ENCODE peak calls at places on chromosome 2, in four cellular contexts. One of them, this sample, is unnamed.

GRCh38 chr2:60091311-60091710 is 462.1 kb downstream of the BCL11A start:
- DNase-seq in A549: no peak
- DNase-seq in suprapubic skin: no peak
- DNase-seq in astrocyte of the cerebellum: no peak
- DNase-seq in this sample: no peak

GRCh38 chr2:157684940-157685466 is 56.3 kb upstream of the ACVR1C start:
- DNase-seq in suprapubic skin: no peak
- DNase-seq in astrocyte of the cerebellum: no peak
- DNase-seq in A549: no peak
- DNase-seq in this sample: no peak

GRCh38 chr2:8078760-8079159 is 603.1 kb upstream of the ID2 start:
- DNase-seq in A549: no peak
- DNase-seq in astrocyte of the cerebellum: no peak
- DNase-seq in suprapubic skin: no peak
- DNase-seq in this sample: no peak

GRCh38 chr2:160917850-160918249 is 242.4 kb upstream of the TANK start:
- DNase-seq in astrocyte of the cerebellum: no peak
- DNase-seq in A549: no peak
- DNase-seq in suprapubic skin: no peak
- DNase-seq in this sample: no peak

GRCh38 chr2:25651066-25651465 is 22.3 kb downstream of the DTNB start:
- DNase-seq in astrocyte of the cerebellum: no peak
- DNase-seq in A549: no peak
- DNase-seq in suprapubic skin: no peak
- DNase-seq in this sample: peak; percentile 34

GRCh38 chr2:238562446-238562845 is 135.7 kb downstream of the ASB1 start:
- DNase-seq in suprapubic skin: no peak
- DNase-seq in astrocyte of the cerebellum: no peak
- DNase-seq in A549: no peak
- DNase-seq in this sample: no peak

GRCh38 chr2:109185338-109185737 is 56.3 kb downstream of the SH3RF3 start:
- DNase-seq in A549: peak; percentile 27
- DNase-seq in astrocyte of the cerebellum: no peak
- DNase-seq in suprapubic skin: no peak
- DNase-seq in this sample: peak; percentile 45

GRCh38 chr2:75390184-75390583 is 170.6 kb downstream of the EVA1A start:
- DNase-seq in suprapubic skin: no peak
- DNase-seq in A549: no peak
- DNase-seq in astrocyte of the cerebellum: no peak
- DNase-seq in this sample: no peak

GRCh38 chr2:138572318-138572717 is 70.7 kb downstream of the SPOPL start:
- DNase-seq in A549: no peak
- DNase-seq in astrocyte of the cerebellum: no peak
- DNase-seq in suprapubic skin: no peak
- DNase-seq in this sample: peak; percentile 41

GRCh38 chr2:236052926-236053846 is 115.0 kb downstream of the GBX2 start:
- DNase-seq in suprapubic skin: no peak
- DNase-seq in A549: no peak
- DNase-seq in astrocyte of the cerebellum: no peak
- DNase-seq in this sample: no peak

GRCh38 chr2:39407516-39408296 is 29.4 kb downstream of the MAP4K3 start:
- DNase-seq in astrocyte of the cerebellum: no peak
- DNase-seq in suprapubic skin: no peak
- DNase-seq in A549: no peak
- DNase-seq in this sample: no peak

GRCh38 chr2:39409697-39410389 is 27.2 kb downstream of the MAP4K3 start:
- DNase-seq in astrocyte of the cerebellum: no peak
- DNase-seq in A549: no peak
- DNase-seq in suprapubic skin: no peak
- DNase-seq in this sample: no peak

GRCh38 chr2:39411186-39411944 is 25.7 kb downstream of the MAP4K3 start:
- DNase-seq in suprapubic skin: no peak
- DNase-seq in A549: peak; percentile 57
- DNase-seq in astrocyte of the cerebellum: peak; percentile 8
- DNase-seq in this sample: peak; percentile 55

GRCh38 chr2:39405364-39405763 is 31.7 kb downstream of the MAP4K3 start:
- DNase-seq in astrocyte of the cerebellum: no peak
- DNase-seq in suprapubic skin: no peak
- DNase-seq in A549: no peak
- DNase-seq in this sample: no peak

DNA sequence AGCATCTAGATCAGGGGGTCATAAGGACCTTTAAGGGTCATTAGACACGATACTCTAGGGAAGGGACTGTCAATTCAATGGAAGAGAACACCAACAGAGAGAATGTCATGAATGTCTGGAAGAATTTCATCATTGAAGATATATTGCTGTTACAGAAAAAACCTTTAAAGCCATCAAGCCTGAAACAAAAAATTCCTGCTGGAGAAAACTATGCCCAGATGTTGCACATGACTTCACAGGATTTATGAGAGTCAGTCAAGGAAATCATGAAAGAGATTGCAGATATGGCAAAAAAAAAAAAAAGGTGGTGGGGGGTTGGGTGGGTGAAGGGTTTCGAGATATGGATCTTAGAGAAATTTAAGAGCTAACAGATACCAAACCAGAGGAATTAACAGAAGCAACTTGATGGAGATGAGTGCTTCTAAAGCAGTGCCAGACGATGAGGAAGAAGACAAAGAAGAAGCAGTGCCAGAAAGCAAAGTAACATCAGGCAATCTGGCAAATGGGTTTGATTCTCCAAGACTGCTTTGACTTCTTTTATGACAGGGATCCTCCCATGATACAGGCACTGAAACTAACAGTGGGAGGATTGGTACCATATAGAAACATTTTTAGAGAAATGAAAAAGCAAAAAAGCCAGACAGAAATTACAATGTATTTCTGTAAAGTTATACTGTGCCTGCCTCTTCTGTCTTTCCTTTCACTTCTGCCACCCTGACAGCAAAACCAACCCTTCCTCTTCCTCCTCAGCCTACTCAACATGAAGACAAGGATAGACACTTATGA is 28.5 kb downstream of the MAP4K3 start:
- DNase-seq in A549: no peak
- DNase-seq in suprapubic skin: no peak
- DNase-seq in astrocyte of the cerebellum: no peak
- DNase-seq in this sample: no peak
- H3K4me3 ChIP-seq in A549: no peak overlapping the region
- H3K4me3 ChIP-seq in suprapubic skin: no peak overlapping the region
- H3K4me3 ChIP-seq in astrocyte of the cerebellum: no peak overlapping the region
- H3K4me3 ChIP-seq in this sample: no peak overlapping the region

GRCh38 chr2:49254401-49254800 is 100.1 kb upstream of the FSHR start:
- DNase-seq in A549: no peak
- DNase-seq in suprapubic skin: no peak
- DNase-seq in astrocyte of the cerebellum: no peak
- DNase-seq in this sample: no peak

GRCh38 chr2:49259926-49260325 is 105.6 kb upstream of the FSHR start:
- DNase-seq in A549: no peak
- DNase-seq in suprapubic skin: no peak
- DNase-seq in astrocyte of the cerebellum: no peak
- DNase-seq in this sample: no peak

GRCh38 chr2:49251251-49251650 is 96.9 kb upstream of the FSHR start:
- DNase-seq in suprapubic skin: no peak
- DNase-seq in astrocyte of the cerebellum: no peak
- DNase-seq in A549: no peak
- DNase-seq in this sample: no peak

GRCh38 chr2:49251766-49252165 is 97.5 kb upstream of the FSHR start:
- DNase-seq in suprapubic skin: no peak
- DNase-seq in astrocyte of the cerebellum: peak; percentile 20
- DNase-seq in A549: no peak
- DNase-seq in this sample: no peak

DNA sequence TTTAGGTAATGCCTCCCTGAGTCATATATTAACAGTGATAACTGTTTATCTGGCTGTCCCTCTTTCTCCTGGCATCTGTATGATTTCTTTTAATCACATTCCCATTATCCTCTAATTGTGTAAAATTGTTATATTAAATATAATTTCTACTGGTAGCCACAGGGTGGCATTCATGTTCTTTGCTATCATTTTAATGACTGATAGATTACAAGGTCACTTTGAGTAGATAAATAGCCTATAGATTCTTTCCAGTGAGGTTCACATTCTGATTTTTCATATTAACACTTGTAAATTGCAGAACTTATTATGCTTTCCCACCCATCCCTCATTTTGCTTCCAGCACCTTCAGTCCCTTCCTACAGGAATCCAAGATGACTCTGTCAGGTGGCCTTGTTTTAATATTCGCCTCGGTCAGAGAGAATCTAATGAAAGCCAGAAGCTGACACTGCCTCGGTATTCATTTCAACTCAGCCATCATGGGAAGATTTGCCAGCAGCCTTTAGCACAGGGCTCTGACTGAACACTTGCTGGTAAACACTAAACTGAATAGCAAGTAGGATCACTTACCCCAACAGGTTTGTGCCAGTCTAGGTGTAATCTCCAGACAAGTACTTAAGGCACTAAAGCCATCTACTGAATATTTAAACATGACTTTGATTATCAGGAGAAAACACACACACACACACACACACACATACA is 101.2 kb upstream of the FSHR start:
- DNase-seq in astrocyte of the cerebellum: no peak
- DNase-seq in suprapubic skin: no peak
- DNase-seq in A549: no peak
- DNase-seq in this sample: no peak
- TF ChIP-seq CTCF in astrocyte of the cerebellum: no peak
- TF ChIP-seq CTCF in suprapubic skin: no peak
- TF ChIP-seq CTCF in A549: no peak
- TF ChIP-seq CTCF in this sample: peak; percentile 33

GRCh38 chr2:220673475-220673874 is 898.6 kb downstream of the EPHA4 start:
- DNase-seq in A549: no peak
- DNase-seq in suprapubic skin: no peak
- DNase-seq in astrocyte of the cerebellum: no peak
- DNase-seq in this sample: no peak
- H3K4me3 ChIP-seq in A549: no peak overlapping the region
- H3K4me3 ChIP-seq in suprapubic skin: no peak overlapping the region
- H3K4me3 ChIP-seq in astrocyte of the cerebellum: no peak overlapping the region
- H3K4me3 ChIP-seq in this sample: no peak overlapping the region

GRCh38 chr2:220455389-220455788 is 828.0 kb downstream of the SLC4A3 start:
- DNase-seq in suprapubic skin: no peak
- DNase-seq in A549: no peak
- DNase-seq in astrocyte of the cerebellum: no peak
- DNase-seq in this sample: no peak

GRCh38 chr2:220463876-220464275 is 836.4 kb downstream of the SLC4A3 start:
- DNase-seq in A549: no peak
- DNase-seq in astrocyte of the cerebellum: no peak
- DNase-seq in suprapubic skin: no peak
- DNase-seq in this sample: no peak

GRCh38 chr2:220465700-220466099 is 838.3 kb downstream of the SLC4A3 start:
- DNase-seq in suprapubic skin: no peak
- DNase-seq in A549: no peak
- DNase-seq in astrocyte of the cerebellum: no peak
- DNase-seq in this sample: no peak

GRCh38 chr2:220458051-220458450 is 830.6 kb downstream of the SLC4A3 start:
- DNase-seq in A549: no peak
- DNase-seq in suprapubic skin: no peak
- DNase-seq in astrocyte of the cerebellum: no peak
- DNase-seq in this sample: no peak

DNA sequence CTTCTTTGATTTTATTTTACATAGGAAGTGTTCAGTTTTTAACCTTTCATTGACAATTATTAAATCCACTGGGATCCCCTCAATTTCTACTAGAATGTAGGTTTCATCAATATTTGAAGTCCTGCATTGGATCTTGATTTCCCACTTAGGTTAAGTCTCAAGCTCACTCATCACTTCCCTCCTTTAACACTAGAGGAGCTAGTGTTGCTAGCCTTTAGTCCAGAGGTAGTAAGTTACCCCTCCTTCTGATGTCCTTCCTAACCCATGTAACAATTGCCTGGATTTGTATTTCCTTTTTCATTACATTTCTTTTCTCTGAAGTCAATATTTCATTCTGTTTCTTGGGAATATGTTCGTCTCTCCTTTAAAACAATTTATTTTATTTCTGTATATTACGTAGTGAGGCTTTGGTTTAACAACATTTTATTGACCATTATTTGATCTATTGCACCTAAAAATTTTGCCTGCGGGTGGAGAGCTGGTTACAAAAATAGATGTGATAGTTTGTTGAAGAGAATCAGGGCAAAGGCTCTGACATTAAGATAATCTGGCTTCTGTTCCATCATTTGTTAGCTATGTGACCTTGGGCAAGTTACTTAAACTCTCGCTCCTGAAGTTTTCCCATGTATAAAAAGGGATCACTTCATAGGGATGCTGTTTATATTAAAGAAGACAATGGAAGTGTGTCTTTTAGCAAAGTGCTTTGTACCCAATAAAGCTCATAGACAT is 833.0 kb downstream of the SLC4A3 start:
- DNase-seq in astrocyte of the cerebellum: no peak
- DNase-seq in suprapubic skin: no peak
- DNase-seq in A549: peak; percentile 31
- DNase-seq in this sample: no peak
- TF ChIP-seq CTCF in astrocyte of the cerebellum: peak; percentile 31
- TF ChIP-seq CTCF in suprapubic skin: no peak
- TF ChIP-seq CTCF in A549: no peak
- TF ChIP-seq CTCF in this sample: peak; percentile 27

GRCh38 chr2:215428060-215428910 is 7.6 kb downstream of the FN1 start:
- DNase-seq in astrocyte of the cerebellum: no peak
- DNase-seq in A549: no peak
- DNase-seq in suprapubic skin: no peak
- DNase-seq in this sample: no peak
- H3K4me3 ChIP-seq in astrocyte of the cerebellum: no peak overlapping the region
- H3K4me3 ChIP-seq in A549: no peak overlapping the region
- H3K4me3 ChIP-seq in suprapubic skin: no peak overlapping the region
- H3K4me3 ChIP-seq in this sample: no peak overlapping the region

GRCh38 chr2:103289101-103289725 is 527.4 kb downstream of the TMEM182 start:
- DNase-seq in astrocyte of the cerebellum: no peak
- DNase-seq in suprapubic skin: no peak
- DNase-seq in A549: no peak
- DNase-seq in this sample: no peak

GRCh38 chr2:103293266-103293583 is 531.4 kb downstream of the TMEM182 start:
- DNase-seq in A549: no peak
- DNase-seq in astrocyte of the cerebellum: no peak
- DNase-seq in suprapubic skin: no peak
- DNase-seq in this sample: no peak

DNA sequence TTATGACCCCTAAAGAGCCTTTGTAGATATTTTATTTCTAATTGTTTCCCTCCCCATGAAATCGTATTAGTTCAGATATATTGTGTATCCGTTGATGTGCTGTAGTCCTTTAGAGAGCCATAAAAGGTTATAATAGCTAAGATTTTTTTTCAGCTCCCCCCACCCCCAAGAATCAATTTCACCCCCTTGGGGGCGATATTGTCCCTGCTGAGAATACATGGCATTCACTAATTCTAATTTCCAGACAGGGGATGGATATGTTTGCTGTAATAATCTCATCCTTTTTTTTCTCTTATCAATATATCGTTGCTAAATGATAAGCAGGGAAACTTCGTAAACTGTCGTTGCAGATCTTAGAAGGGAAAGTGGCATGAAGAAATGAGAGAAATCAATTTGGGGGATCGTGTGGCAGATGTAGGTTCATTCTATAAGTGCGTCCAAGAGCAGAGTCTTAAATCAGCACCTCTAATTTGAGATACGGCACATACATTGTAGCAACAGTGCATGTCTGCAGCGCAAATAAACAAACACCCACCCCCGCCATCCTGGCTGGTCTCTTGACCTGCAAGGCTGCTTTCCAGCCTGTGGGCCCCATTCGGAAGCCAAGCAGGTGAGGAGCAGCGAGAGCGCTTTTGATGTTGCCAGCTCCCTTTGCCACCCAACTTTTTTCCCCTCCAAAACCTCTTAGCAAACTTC is 530.9 kb downstream of the TMEM182 start:
- DNase-seq in astrocyte of the cerebellum: no peak
- DNase-seq in suprapubic skin: no peak
- DNase-seq in A549: no peak
- DNase-seq in this sample: no peak
- TF ChIP-seq CTCF in astrocyte of the cerebellum: no peak
- TF ChIP-seq CTCF in suprapubic skin: no peak
- TF ChIP-seq CTCF in A549: no peak
- TF ChIP-seq CTCF in this sample: peak; percentile 7